ENCODE peak calls at places on chromosomes 5 and 9, in seven cellular contexts. X is fibroblast of lung, E is hepatocyte, J is brain microvascular endothelial cell, M is psoas muscle, H is heart left ventricle, F is left lung. L is an unnamed sample.
A peak's percentile ranks its signal among the peaks of the same experiment; 100 is the strongest.

GRCh38 chr9:116112236-116112635 is 41.4 kb upstream of the PAPPA start:
- DNase-seq in X (peak; percentile 10), E (no peak), J (no peak), M (no peak), H (no peak), F (no peak), L (no peak)

GRCh38 chr9:117394655-117395054 is 20.2 kb downstream of the ASTN2 start:
- DNase-seq in X (no peak), E (no peak), J (no peak), M (no peak), H (no peak), F (no peak), L (no peak)

GRCh38 chr5:58405175-58405574 is 54.7 kb downstream of the PLK2 start:
- DNase-seq in X (no peak), E (no peak), J (no peak), M (no peak), H (no peak), F (no peak), L (no peak)

GRCh38 chr5:9168791-9169611 is 376.9 kb downstream of the SEMA5A start:
- DNase-seq in X (peak; percentile 68), E (peak; percentile 22), J (no peak), M (no peak), H (no peak), F (no peak), L (no peak)

GRCh38 chr5:179558912-179559279 is 8.5 kb downstream of the RUFY1 start:
- DNase-seq in X (peak; percentile 38), E (peak; percentile 65), J (peak; percentile 32), M (no peak), H (no peak), F (no peak), L (peak; percentile 51)

GRCh38 chr5:151740958-151741373 is 17.5 kb downstream of the ATOX1 start:
- DNase-seq in X (peak; percentile 86), E (no peak), J (peak; percentile 57), M (no peak), H (no peak), F (no peak), L (no peak)

GRCh38 chr5:116572375-116573278 is 2.0 kb downstream of the SEMA6A start:
- DNase-seq in X (peak; percentile 6), E (peak; percentile 59), J (no peak), M (peak; percentile 62), H (peak; percentile 59), F (peak; percentile 80), L (peak; percentile 17)

GRCh38 chr9:98951967-98952366 is 8.3 kb downstream of the COL15A1 start:
- DNase-seq in X (peak; percentile 15), E (no peak), J (no peak), M (no peak), H (no peak), F (no peak), L (no peak)

GRCh38 chr5:147509041-147509709 is 693 bp downstream of the DPYSL3 start:
- DNase-seq in X (peak; percentile 25), E (peak; percentile 22), J (no peak), M (peak; percentile 57), H (peak; percentile 32), F (peak; percentile 73), L (peak; percentile 7)

GRCh38 chr9:75932026-75932425 is 41.6 kb downstream of the PCSK5 start:
- DNase-seq in X (no peak), E (no peak), J (no peak), M (no peak), H (no peak), F (no peak), L (no peak)

GRCh38 chr9:93174976-93175375 is 9.0 kb upstream of the WNK2 start:
- DNase-seq in X (no peak), E (no peak), J (no peak), M (no peak), H (no peak), F (no peak), L (no peak)

GRCh38 chr9:128091144-128091543 is 23.1 kb downstream of the SLC25A25 start:
- DNase-seq in X (peak; percentile 95), E (peak; percentile 61), J (peak; percentile 67), M (peak; percentile 85), H (peak; percentile 82), F (no peak), L (no peak)

GRCh38 chr9:70409800-70410199 is 4.7 kb downstream of the KLF9 start:
- DNase-seq in X (no peak), E (no peak), J (no peak), M (no peak), H (no peak), F (no peak), L (no peak)

GRCh38 chr9:272251-273213 is 57.9 kb downstream of the DOCK8 start:
- DNase-seq in X (no peak), E (no peak), J (no peak), M (no peak), H (peak; percentile 36), F (no peak), L (peak; percentile 75)

GRCh38 chr5:174723315-174723978 is 935 bp upstream of the MSX2 start:
- DNase-seq in X (no peak), E (no peak), J (no peak), M (no peak), H (no peak), F (no peak), L (no peak)

DNA sequence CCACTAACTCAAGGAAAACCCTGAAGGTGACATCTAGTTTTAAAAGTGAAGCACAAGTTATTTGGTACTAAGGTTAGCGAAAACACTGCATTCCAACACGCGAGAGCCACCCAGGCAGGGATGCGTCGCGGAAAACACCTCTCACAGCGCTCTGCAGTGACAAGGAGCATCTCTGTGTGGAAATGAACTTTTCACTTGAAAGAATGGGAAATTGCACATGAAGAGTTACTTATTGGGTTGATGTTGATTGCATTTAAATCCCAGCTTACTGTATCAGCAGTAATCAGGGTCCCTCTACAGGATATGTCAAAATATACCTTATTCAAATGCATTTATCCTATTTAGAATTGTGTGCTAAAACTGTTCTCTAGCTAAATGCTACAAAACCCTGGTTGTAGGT is 144.4 kb downstream of the BNC2 start:
- DNase-seq in X (peak; percentile 61), E (peak; percentile 10), J (peak; percentile 20), M (no peak), H (no peak), F (no peak), L (no peak)
- H3K27me3 ChIP-seq in X (no peaks in the 10 kb centered on the region), E (peaks cover 28% of the 10 kb centered on the region), J (no peaks in the 10 kb centered on the region), M (no peaks in the 10 kb centered on the region), H (no peaks in the 10 kb centered on the region), F (no peaks in the 10 kb centered on the region), L (no peaks in the 10 kb centered on the region)

GRCh38 chr5:41270423-41271251 is 57.3 kb upstream of the C6 start:
- DNase-seq in X (peak; percentile 62), E (peak; percentile 68), J (peak; percentile 34), M (no peak), H (peak; percentile 43), F (no peak), L (no peak)
- H3K4me3 ChIP-seq in X (no peak overlapping the region), E (no peak overlapping the region), J (no peak overlapping the region), M (no peak overlapping the region), H (no peak overlapping the region), F (no peak overlapping the region), L (no peak overlapping the region)

DNA sequence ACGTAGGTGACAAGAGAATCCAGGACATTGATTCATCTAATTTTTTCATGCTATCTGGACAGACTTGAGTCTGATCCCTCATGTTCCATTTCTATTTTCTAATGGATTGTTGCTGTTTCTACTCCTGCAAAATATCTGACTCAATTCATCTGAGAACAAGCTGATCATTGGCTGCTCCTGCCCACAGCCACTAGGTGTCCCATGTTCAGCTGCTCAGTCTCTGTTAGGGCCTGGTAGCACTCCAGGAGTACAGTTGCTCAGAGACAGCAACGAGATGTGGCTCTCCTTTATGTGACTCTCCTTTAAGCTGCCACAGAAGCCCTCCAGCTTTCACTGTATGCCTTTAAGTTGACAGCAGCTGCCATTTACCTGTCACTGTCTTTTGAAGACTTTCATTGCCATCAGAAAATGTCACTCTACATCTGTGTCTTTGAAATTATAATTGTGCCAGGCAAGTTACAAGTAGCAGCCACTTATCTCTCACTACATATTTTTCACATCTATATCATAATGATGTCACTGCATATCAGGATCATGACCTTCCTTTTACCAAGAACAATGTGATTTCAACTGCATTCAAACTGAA is 1944.2 kb upstream of the NUDT12 start:
- DNase-seq in X (no peak), E (peak; percentile 41), J (peak; percentile 63), M (no peak), H (no peak), F (no peak), L (no peak)
- TF ChIP-seq CTCF in X (peak; percentile 7), E (peak; percentile 38), J (peak; percentile 82), M (no peak), H (peak; percentile 22), F (no peak), L (peak; percentile 2)

DNA sequence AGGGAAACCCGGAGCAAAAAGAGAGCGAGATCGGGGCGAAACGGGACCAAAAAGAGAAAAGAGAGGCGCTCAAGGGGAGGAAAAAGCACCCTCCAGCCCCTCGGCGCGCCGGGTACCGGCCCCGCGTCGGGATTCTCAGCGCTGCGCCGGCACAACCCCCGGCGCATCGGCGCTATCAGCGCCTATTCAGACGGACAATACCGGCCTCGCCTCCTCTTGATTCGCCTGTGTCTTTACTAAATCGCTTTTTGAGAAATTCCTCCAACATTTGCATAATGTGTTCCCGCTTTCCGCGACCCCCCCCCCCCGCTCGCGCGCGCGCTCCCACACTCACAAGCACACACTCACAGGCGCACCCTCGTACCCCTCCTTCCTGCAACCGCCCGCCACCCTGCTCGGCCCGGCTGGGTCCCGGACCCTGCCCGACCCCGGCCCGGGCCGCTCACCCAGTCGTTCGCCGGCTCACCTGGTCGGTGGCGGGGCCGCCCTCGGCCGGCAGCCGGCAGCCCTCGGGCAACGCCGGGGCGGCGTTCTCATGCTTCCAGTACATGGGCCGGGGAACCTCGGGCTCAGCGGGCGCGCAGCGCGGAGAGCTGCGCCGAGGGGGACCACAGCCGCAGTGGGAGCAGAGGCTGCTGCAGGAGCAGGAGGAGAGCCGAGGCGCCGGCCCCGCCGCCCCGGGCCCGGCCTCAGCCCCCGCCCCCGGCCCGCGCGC is 409 bp downstream of the LHX6 start:
- DNase-seq in X (no peak), E (no peak), J (no peak), M (no peak), H (no peak), F (no peak), L (no peak)
- H3K27me3 ChIP-seq in X (peaks cover 79% of the 10 kb centered on the region), E (peaks cover 95% of the 10 kb centered on the region), J (peaks cover 68% of the 10 kb centered on the region), M (peaks cover 39% of the 10 kb centered on the region), H (peaks cover 43% of the 10 kb centered on the region), F (peaks cover 51% of the 10 kb centered on the region), L (no peaks in the 10 kb centered on the region)

GRCh38 chr9:129735546-129735945 is 17.3 kb downstream of the PTGES start:
- DNase-seq in X (no peak), E (no peak), J (no peak), M (no peak), H (no peak), F (no peak), L (no peak)

GRCh38 chr9:129731477-129732085 is 21.3 kb downstream of the PTGES start:
- DNase-seq in X (no peak), E (no peak), J (no peak), M (no peak), H (no peak), F (no peak), L (no peak)

GRCh38 chr9:129732946-129733631 is 19.8 kb downstream of the PTGES start:
- DNase-seq in X (no peak), E (no peak), J (no peak), M (no peak), H (no peak), F (no peak), L (no peak)

GRCh38 chr9:129736334-129736733 is 16.5 kb downstream of the PTGES start:
- DNase-seq in X (no peak), E (no peak), J (no peak), M (no peak), H (no peak), F (no peak), L (no peak)

GRCh38 chr9:129733632-129733953 is 19.2 kb downstream of the PTGES start:
- DNase-seq in X (no peak), E (no peak), J (no peak), M (no peak), H (no peak), F (no peak), L (no peak)
- H3K4me3 ChIP-seq in X (no peak overlapping the region), E (no peak overlapping the region), J (no peak overlapping the region), M (no peak overlapping the region), H (no peak overlapping the region), F (no peak overlapping the region), L (no peak overlapping the region)